ENCODE peak calls at places on chromosomes 11 and 22, in seven cellular contexts. N is tibial nerve; V is mesendoderm; O is GM23338; E is aorta; S is cardiac muscle cell; L is CD8-positive, alpha-beta memory T cell. Q is an unnamed sample. For H3K4me1, the result is how much of the 10 kb centered on the place peaks cover.

GRCh38 chr11:29263971-29264682 is 752.7 kb downstream of the KCNA4 start:
- DNase-seq in N (no peak), V (no peak), O (no peak), E (no peak), S (no peak), L (no peak), Q (no peak)

GRCh38 chr11:112925516-112926310 is 35.5 kb upstream of the NCAM1 start:
- DNase-seq in N (no peak), V (no peak), O (no peak), E (no peak), S (no peak), L (no peak), Q (no peak)

GRCh38 chr11:9118277-9118676 is 26.9 kb upstream of the SCUBE2 start:
- DNase-seq in N (no peak), V (no peak), O (no peak), E (no peak), S (no peak), L (no peak), Q (no peak)

GRCh38 chr11:83403990-83404389 is 117.8 kb upstream of the CCDC90B start:
- DNase-seq in N (no peak), V (peak), O (peak), E (no peak), S (no peak), L (no peak), Q (no peak)

GRCh38 chr11:77346906-77347603 is 45.6 kb upstream of the GDPD4 start:
- DNase-seq in N (no peak), V (peak), O (no peak), E (no peak), S (no peak), L (no peak), Q (peak)

GRCh38 chr11:71451596-71452353 is 1.2 kb upstream of the NADSYN1 start:
- DNase-seq in N (no peak), V (peak), O (peak), E (peak), S (peak), L (no peak), Q (no peak)

GRCh38 chr11:61602775-61603569 is 22.1 kb upstream of the SYT7 start:
- DNase-seq in N (peak), V (no peak), O (no peak), E (peak), S (no peak), L (no peak), Q (peak)

GRCh38 chr11:86277741-86278140 is 24.3 kb upstream of the HIKESHI start:
- DNase-seq in N (no peak), V (no peak), O (no peak), E (no peak), S (no peak), L (no peak), Q (no peak)

GRCh38 chr11:33970984-33971466 is 79.1 kb upstream of the LMO2 start:
- DNase-seq in N (no peak), V (peak), O (peak), E (peak), S (peak), L (no peak), Q (peak)

GRCh38 chr11:34564406-34564805 is 50.8 kb upstream of the ELF5 start:
- DNase-seq in N (no peak), V (peak), O (peak), E (no peak), S (no peak), L (no peak), Q (peak)

GRCh38 chr22:19453718-19454117 is 6.2 kb upstream of the C22orf39 start:
- DNase-seq in N (no peak), V (no peak), O (no peak), E (no peak), S (no peak), L (no peak), Q (no peak)

GRCh38 chr11:89381094-89381493 is 110.1 kb downstream of the NOX4 start:
- DNase-seq in N (no peak), V (peak), O (peak), E (peak), S (no peak), L (no peak), Q (peak)

GRCh38 chr11:35111171-35112055 is 27.6 kb upstream of the CD44 start:
- DNase-seq in N (no peak), V (no peak), O (no peak), E (peak), S (no peak), L (no peak), Q (peak)

GRCh38 chr11:63616953-63617352 is 2.7 kb upstream of the PLAAT3 start:
- DNase-seq in N (no peak), V (no peak), O (no peak), E (no peak), S (no peak), L (no peak), Q (no peak)
- H3K4me1 ChIP-seq in N (under half), V (under half), O (under half), E (under half), S (under half), L (under half), Q (under half)

DNA sequence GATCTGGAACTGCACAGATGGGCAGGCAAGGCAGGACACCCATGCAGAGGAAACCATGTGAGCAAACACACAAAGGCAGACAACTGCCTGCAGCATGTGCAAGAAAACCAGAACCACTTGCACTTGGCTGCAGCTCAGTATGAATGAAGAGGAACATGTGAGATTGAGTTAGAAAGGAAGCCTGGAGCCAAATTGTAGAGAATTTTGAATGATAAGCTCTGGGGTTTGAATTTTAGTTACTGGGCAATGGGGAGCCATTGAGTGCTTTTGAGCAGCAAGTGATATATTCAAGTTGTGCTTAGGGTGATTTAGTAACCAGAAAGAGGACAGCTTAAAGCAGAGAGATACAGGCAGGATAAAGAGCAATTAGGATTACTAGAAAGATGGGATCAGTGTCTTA is 583.3 kb downstream of the SOX6 start:
- DNase-seq in N (no peak), V (no peak), O (no peak), E (no peak), S (no peak), L (no peak), Q (no peak)
- H3K27ac ChIP-seq in N (no peak), V (no peak), O (no peak), E (no peak), S (no peak), L (no peak), Q (no peak)

GRCh38 chr11:119436093-119436492 is 13.1 kb upstream of the THY1 start:
- DNase-seq in N (no peak), V (no peak), O (no peak), E (no peak), S (no peak), L (no peak), Q (no peak)

GRCh38 chr11:119432484-119433368 is 9.8 kb upstream of the THY1 start:
- DNase-seq in N (no peak), V (peak), O (peak), E (no peak), S (no peak), L (no peak), Q (peak)

GRCh38 chr11:119433369-119433749 is 10.4 kb upstream of the THY1 start:
- DNase-seq in N (no peak), V (peak), O (no peak), E (no peak), S (no peak), L (no peak), Q (no peak)

GRCh38 chr11:119436715-119437114 is 13.7 kb upstream of the THY1 start:
- DNase-seq in N (no peak), V (no peak), O (no peak), E (no peak), S (no peak), L (no peak), Q (no peak)

DNA sequence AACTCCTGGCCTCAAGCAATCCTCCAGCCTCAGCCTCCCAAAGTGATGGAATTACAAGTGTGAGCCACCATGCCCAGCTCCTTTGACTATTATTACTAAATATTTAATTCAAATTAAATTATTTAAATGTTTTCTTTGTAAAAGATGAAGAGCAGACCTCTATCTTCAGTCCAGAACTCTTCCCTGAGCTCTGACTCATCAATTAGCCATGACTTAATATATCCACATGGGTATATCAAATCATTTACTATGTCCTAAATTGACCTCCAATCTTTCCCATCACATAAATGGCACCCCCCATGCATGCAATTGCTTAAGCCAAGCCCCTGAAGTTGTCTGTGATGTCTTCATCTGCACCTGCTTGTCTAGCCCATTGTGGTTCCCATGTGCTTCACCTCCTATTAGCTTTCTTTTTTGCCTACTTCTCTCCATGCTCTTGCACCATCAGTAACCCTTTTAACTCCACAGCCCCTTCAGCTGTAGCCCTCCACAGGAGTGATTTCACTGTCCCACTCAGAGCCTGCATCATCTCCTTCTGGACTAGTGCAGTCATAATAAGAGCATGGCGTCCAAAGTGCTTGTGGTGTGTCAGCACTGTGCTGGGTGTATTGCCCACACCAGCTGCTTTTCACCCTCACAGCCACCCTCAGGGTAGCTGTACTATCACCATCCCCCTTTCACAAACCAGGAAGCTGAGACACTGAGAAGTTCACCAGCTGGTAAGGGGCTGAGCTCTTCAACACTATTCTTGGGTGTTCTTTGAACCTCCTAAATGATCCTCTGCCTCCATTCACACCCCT is 11.8 kb upstream of the THY1 start:
- DNase-seq in N (no peak), V (no peak), O (no peak), E (no peak), S (no peak), L (no peak), Q (no peak)
- H3K4me1 ChIP-seq in N (under half), V (under half), O (under half), E (under half), S (under half), L (under half), Q (under half)

DNA sequence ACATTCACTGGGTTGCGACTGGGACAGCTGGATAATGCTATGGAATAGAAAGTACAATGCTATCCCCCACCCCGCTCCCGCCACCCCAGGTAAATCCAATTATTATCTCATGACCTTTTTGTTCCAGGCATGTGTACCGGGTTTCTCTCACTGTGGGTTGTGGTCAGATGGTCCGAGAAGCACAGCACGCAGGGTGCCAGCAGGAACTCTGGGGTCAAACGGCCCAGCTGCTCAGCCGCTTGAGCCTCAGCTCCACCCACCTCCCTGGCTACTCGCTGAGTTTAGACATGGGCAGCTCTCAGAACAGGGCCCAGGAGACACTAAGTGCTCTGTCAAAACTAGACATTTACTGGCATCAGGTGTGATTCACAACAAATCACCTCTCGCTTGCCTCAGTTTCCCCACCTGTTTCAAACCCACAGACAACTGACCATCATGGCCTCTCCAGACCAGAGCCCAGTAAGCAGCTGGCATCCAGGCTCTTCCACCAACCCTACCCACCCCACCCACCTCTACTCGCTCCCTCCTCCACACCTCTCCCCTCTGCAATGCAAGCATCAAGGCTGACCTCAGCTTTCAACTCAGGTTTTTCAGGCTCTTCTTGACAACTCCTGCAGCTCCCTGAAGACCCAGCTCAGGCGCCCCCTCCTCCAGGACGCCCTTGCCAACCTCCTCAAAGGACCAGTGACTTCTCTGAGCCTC is 13.0 kb upstream of the MFNG start:
- DNase-seq in N (no peak), V (no peak), O (no peak), E (no peak), S (no peak), L (no peak), Q (no peak)
- H3K27ac ChIP-seq in N (no peak), V (no peak), O (no peak), E (no peak), S (no peak), L (no peak), Q (no peak)

GRCh38 chr11:996681-997080 is 39.8 kb downstream of the MUC6 start:
- DNase-seq in N (no peak), V (no peak), O (no peak), E (no peak), S (no peak), L (no peak), Q (no peak)
- H3K4me1 ChIP-seq in N (under half), V (under half), O (under half), E (under half), S (under half), L (under half), Q (under half)

DNA sequence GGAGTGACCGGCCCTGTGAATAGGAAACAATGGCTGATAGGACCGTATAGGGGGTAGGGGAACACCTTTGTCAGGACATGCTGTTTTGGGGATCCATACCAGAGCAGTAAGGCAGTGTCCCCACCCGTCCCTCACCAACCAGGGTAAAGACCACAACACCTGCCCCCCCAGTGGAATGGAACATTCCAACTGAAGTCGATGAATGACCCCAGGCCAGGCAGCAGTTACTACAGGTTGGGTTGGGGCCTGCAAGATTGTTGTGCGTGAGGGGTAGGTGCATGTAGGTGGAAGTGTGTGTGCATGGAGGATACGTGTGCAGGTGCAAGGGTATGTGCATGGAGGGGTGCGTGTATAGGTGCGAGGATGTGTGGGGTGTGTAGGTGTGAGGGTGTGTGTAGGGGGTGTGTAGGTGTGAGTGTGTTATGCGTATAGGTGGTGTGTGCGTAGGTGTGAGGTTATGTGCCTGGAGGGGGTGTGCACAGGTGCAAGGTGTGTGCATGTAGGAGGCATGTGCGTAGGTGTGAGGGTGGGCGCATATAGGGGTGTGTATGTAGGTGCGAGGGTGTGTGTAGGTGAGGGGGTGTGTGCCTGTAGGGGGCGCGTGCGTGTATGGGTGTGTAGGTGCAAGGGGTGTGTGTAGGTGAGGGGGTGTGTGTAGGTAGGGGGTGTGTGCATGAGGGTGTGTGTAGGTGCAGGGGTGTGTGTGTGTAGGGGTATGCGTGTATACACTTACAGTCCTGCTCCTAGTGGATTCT is 32.9 kb downstream of the PISD start:
- DNase-seq in N (no peak), V (no peak), O (no peak), E (no peak), S (no peak), L (no peak), Q (no peak)
- H3K27ac ChIP-seq in N (no peak), V (no peak), O (no peak), E (no peak), S (no peak), L (peak), Q (no peak)

GRCh38 chr22:27900153-27900552 is 18.9 kb downstream of the PITPNB start:
- DNase-seq in N (no peak), V (no peak), O (no peak), E (no peak), S (no peak), L (no peak), Q (no peak)
- H3K4me1 ChIP-seq in N (under half), V (under half), O (under half), E (under half), S (under half), L (under half), Q (under half)

DNA sequence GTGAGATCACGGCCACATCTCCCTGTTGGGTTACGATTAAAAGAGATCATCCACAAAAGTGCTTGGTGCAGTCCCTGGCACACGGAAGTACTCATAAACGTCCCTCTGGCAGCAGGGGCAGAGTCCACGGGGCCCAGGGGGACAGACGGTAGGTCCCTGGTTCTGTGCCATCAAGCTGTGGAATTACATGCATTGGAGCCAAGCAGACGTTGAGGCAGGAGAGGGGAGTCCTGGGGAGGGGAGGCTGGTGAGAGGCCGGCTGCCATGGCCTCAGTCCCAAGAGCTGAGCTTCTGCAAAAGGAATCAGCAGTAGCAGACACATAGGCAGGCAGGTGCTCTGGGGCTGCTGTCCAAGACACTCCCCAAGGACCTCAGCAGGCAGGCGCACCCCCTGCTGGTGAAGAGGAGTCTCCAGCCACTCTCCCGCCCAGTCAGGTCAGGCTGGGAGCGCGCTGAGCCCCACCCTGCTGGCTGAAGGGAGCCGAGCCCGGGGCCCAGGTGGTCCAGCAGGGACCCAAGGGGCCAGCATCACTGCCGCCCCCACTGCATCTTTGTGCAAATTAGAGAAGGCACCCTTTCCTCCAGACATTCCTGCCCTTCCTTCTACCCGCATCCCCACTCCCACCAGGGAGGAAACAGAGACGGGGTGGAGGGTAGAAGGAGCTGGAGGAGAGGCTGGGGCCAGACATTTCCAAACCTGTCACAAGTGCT is 7.6 kb upstream of the KCTD17 start:
- DNase-seq in N (no peak), V (peak), O (peak), E (no peak), S (peak), L (no peak), Q (no peak)
- H3K27ac ChIP-seq in N (no peak), V (no peak), O (no peak), E (no peak), S (no peak), L (no peak), Q (no peak)

Q was measured in SJSA1.